ENCODE peak calls at places on chromosomes 2 and 18, in ten cellular contexts. S, H, J, L, N, V, G, X, C and W are unnamed samples. For H3K36me3, the result is how much of the 10 kb centered on the place peaks cover.

GRCh38 chr2:187640926-187641510 is 86.8 kb upstream of the TFPI start:
- DNase-seq in J (no peak), N (no peak), G (no peak), X (no peak), S (no peak), C (no peak), L (no peak), V (no peak), H (no peak), W (peak)

GRCh38 chr2:26757873-26758789 is 6.0 kb upstream of the SLC35F6 start:
- DNase-seq in H (peak), L (peak), C (no peak), N (peak), G (peak), V (no peak), S (no peak), X (peak), J (no peak), W (peak)

GRCh38 chr18:63476666-63477065 is at the start of gene SERPINB5:
- DNase-seq in H (no peak), G (no peak), V (no peak), N (peak), X (peak), J (no peak), S (no peak), L (no peak), C (peak), W (no peak)

GRCh38 chr2:165273176-165273575 is 34.0 kb downstream of the SCN2A start:
- DNase-seq in J (no peak), G (no peak), S (no peak), X (no peak), H (no peak), C (no peak), N (no peak), V (no peak), L (no peak), W (no peak)

GRCh38 chr2:103789716-103790085 is 1027.9 kb downstream of the TMEM182 start:
- DNase-seq in V (no peak), H (no peak), C (no peak), L (no peak), G (no peak), S (no peak), J (no peak), X (no peak), N (no peak), W (no peak)

GRCh38 chr2:31413025-31413424 is 1.5 kb downstream of the XDH start:
- DNase-seq in N (no peak), L (peak), C (no peak), J (no peak), V (no peak), G (no peak), H (peak), S (no peak), X (no peak), W (no peak)

GRCh38 chr2:216672996-216673395 is 22.4 kb downstream of the IGFBP5 start:
- DNase-seq in L (no peak), C (no peak), N (no peak), V (no peak), J (no peak), G (no peak), H (no peak), S (no peak), X (no peak), W (peak)

GRCh38 chr2:158464426-158465281 is 7.9 kb downstream of the PKP4 start:
- DNase-seq in X (no peak), H (no peak), C (no peak), S (no peak), G (peak), L (peak), V (no peak), N (no peak), J (no peak), W (peak)

GRCh38 chr2:70732736-70733427 is 35.1 kb downstream of the ADD2 start:
- DNase-seq in G (peak), C (no peak), S (no peak), N (no peak), J (no peak), H (no peak), L (no peak), X (no peak), V (no peak), W (no peak)

GRCh38 chr2:174666786-174667369 is 69.3 kb upstream of the WIPF1 start:
- DNase-seq in V (no peak), L (no peak), H (no peak), G (no peak), X (no peak), N (no peak), J (no peak), C (no peak), S (no peak), W (no peak)

GRCh38 chr2:61218817-61219170 is 56.8 kb downstream of the C2orf74 start:
- DNase-seq in C (no peak), N (no peak), V (no peak), X (no peak), G (no peak), L (no peak), H (no peak), J (no peak), S (no peak), W (no peak)

GRCh38 chr2:28624798-28625701 is 126.6 kb upstream of the PPP1CB start:
- DNase-seq in N (peak), C (peak), J (peak), V (peak), G (peak), X (peak), L (peak), H (peak), S (peak), W (peak)

GRCh38 chr2:60394467-60394866 is 159.0 kb downstream of the BCL11A start:
- DNase-seq in H (no peak), V (no peak), C (no peak), S (no peak), X (no peak), G (no peak), L (peak), J (no peak), N (no peak), W (no peak)

GRCh38 chr18:48161201-48161910 is 230.9 kb upstream of the SMAD2 start:
- DNase-seq in X (peak), J (peak), G (peak), V (peak), N (peak), L (peak), C (peak), S (peak), H (peak), W (peak)

GRCh38 chr18:28075501-28075900 is 101.4 kb downstream of the CDH2 start:
- DNase-seq in V (no peak), J (no peak), G (no peak), C (no peak), H (peak), X (no peak), S (no peak), L (no peak), N (peak), W (no peak)

GRCh38 chr2:237700583-237701032 is 73.2 kb downstream of the LRRFIP1 start:
- DNase-seq in N (no peak), V (no peak), G (peak), J (peak), L (peak), H (peak), X (no peak), C (no peak), S (peak), W (peak)

GRCh38 chr2:137192366-137193315 is 427.3 kb downstream of the THSD7B start:
- DNase-seq in H (peak), J (no peak), L (no peak), N (no peak), C (no peak), S (no peak), V (no peak), G (no peak), X (no peak), W (no peak)

GRCh38 chr2:174574657-174575056 is 22.9 kb downstream of the WIPF1 start:
- DNase-seq in N (peak), X (no peak), G (no peak), V (no peak), C (no peak), S (no peak), J (no peak), H (peak), L (peak), W (no peak)

GRCh38 chr2:163528640-163529217 is 207.1 kb downstream of the FIGN start:
- DNase-seq in X (no peak), S (no peak), J (no peak), L (no peak), V (no peak), C (no peak), G (no peak), H (no peak), N (no peak), W (no peak)

GRCh38 chr18:1958798-1959197 is 612.5 kb downstream of the METTL4 start:
- DNase-seq in V (no peak), S (no peak), H (no peak), G (no peak), N (no peak), J (no peak), L (no peak), C (no peak), X (no peak), W (no peak)

GRCh38 chr2:11168488-11168887 is 13.2 kb downstream of the SLC66A3 start:
- DNase-seq in S (no peak), J (no peak), L (no peak), V (no peak), G (no peak), H (no peak), C (no peak), X (no peak), N (no peak), W (peak)

GRCh38 chr2:124024491-124025348 is at the start of gene CNTNAP5:
- DNase-seq in X (peak), H (peak), N (peak), G (peak), L (no peak), S (no peak), J (peak), C (peak), V (peak), W (peak)

GRCh38 chr2:237742191-237742590 is 56.4 kb upstream of the RBM44 start:
- DNase-seq in S (no peak), X (no peak), N (no peak), L (no peak), C (no peak), J (no peak), H (no peak), G (no peak), V (no peak), W (no peak)

GRCh38 chr2:79219383-79219988 is 59.9 kb upstream of the REG3A start:
- DNase-seq in C (no peak), G (peak), J (no peak), H (peak), V (peak), S (no peak), L (peak), X (no peak), N (peak), W (peak)

GRCh38 chr2:233142355-233142897 is 82.3 kb downstream of the INPP5D start:
- DNase-seq in G (no peak), V (no peak), C (no peak), L (no peak), H (no peak), S (no peak), N (no peak), J (no peak), X (no peak), W (no peak)

GRCh38 chr2:36455011-36455410 is 99.4 kb downstream of the CRIM1 start:
- DNase-seq in C (no peak), N (no peak), S (no peak), X (no peak), V (no peak), J (no peak), H (no peak), G (no peak), L (no peak), W (no peak)

GRCh38 chr2:106160786-106161261 is 33.3 kb downstream of the UXS1 start:
- DNase-seq in J (no peak), H (no peak), S (peak), X (no peak), V (no peak), N (peak), L (no peak), G (no peak), C (no peak), W (no peak)

GRCh38 chr18:36035253-36035652 is 32.1 kb downstream of the RPRD1A start:
- DNase-seq in N (no peak), J (no peak), V (peak), X (no peak), G (no peak), L (no peak), S (no peak), H (no peak), C (no peak), W (no peak)

GRCh38 chr2:14433946-14434495 is 198.5 kb upstream of the LRATD1 start:
- DNase-seq in N (no peak), J (no peak), X (peak), C (no peak), L (no peak), V (no peak), S (no peak), G (no peak), H (no peak), W (no peak)

GRCh38 chr2:64695656-64696310 is 42.1 kb upstream of the SERTAD2 start:
- DNase-seq in V (no peak), N (no peak), C (no peak), S (no peak), J (no peak), X (no peak), G (no peak), H (no peak), L (peak), W (no peak)

GRCh38 chr2:45889053-45889452 is 237.6 kb downstream of the PRKCE start:
- DNase-seq in S (peak), N (peak), L (peak), G (peak), H (peak), X (no peak), C (peak), J (no peak), V (no peak), W (peak)

GRCh38 chr2:152566034-152566727 is 151.1 kb downstream of the PRPF40A start:
- DNase-seq in X (peak), H (no peak), S (no peak), L (no peak), G (no peak), C (no peak), V (no peak), N (no peak), J (no peak), W (no peak)

GRCh38 chr2:61184263-61184662 is 22.3 kb downstream of the C2orf74 start:
- DNase-seq in L (no peak), S (no peak), N (no peak), H (no peak), V (no peak), G (no peak), J (no peak), X (no peak), C (no peak), W (no peak)

DNA sequence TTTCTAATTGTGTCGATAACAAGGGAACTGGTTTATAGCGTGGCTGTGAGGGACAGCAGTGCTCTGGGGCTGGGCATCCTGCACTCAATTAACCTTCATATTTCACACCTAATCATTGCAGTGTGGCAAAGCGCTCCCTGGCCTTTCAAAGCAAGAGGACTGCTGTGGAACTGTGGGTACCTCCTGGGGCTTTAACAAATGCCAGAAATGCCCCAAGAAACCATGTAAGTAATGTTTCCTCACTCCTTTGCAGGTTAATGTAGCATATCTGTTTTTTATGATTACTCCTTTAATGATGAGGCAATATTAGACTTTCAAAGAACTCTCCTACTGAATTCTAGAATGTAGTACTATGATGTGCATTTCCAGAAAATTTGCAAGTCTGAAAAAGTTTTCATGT is 259.0 kb upstream of the RASGRP3 start:
- DNase-seq in L (no peak), S (no peak), V (no peak), C (no peak), N (no peak), H (no peak), G (no peak), X (no peak), J (no peak), W (no peak)
- H3K4me3 ChIP-seq in L (no peak), S (no peak), V (no peak), C (no peak), N (no peak), H (no peak), G (no peak), X (no peak), J (no peak), W (no peak)

DNA sequence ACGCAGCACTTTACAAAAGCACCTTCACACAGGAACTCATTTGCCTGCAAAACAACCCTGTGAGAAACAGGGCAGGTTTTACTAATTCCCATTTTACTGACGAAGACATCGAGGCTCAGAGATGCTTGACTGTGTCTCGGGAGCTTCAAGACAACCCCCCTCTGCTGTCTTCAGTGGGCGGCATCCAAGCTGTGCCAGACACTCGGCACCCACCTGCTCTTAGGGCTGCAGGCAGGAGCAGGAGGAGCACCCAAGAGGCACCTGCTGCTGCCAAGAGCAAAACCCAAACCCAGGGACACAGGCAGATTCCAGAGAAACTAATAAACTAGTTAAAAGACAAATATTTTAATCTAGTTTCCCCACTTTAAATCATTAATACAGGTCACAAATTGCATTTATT is 67.9 kb downstream of the PPP4R1 start:
- DNase-seq in X (no peak), J (no peak), C (no peak), G (no peak), N (no peak), H (no peak), S (no peak), L (no peak), V (no peak), W (no peak)
- H3K36me3 ChIP-seq in X (under half), J (half or more), C (half or more), G (under half), N (under half), H (under half), S (under half), L (under half), V (under half), W (under half)

DNA sequence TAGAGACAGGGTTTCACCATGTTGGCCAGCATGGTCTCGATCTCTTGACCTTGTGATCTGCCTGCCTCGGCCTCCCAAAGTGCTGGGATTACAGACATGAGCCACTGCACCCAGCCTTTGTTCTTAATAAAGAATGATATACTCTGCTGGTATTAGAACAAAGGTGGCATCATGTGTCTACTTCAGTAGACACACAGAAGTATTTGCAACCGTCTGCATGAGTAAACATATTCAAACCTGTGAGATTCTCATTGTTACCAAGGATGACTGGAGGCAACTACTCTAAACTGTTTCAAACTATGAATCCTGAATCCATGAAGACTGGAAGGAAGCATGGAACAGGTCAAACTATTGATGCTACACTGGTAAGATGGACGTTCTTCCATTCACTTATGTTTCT is 32.1 kb downstream of the MBD2 start:
- DNase-seq in C (no peak), S (no peak), V (no peak), L (no peak), X (no peak), G (no peak), J (no peak), N (no peak), H (no peak), W (no peak)
- H3K4me3 ChIP-seq in C (no peak), S (no peak), V (no peak), L (no peak), X (no peak), G (no peak), J (no peak), N (no peak), H (no peak), W (no peak)

GRCh38 chr2:169803480-169803879 is 4.8 kb downstream of the SSB start:
- DNase-seq in V (no peak), J (no peak), L (no peak), G (no peak), X (no peak), N (no peak), S (no peak), C (no peak), H (no peak), W (no peak)
- H3K36me3 ChIP-seq in V (under half), J (under half), L (under half), G (half or more), X (under half), N (under half), S (under half), C (half or more), H (under half), W (under half)

DNA sequence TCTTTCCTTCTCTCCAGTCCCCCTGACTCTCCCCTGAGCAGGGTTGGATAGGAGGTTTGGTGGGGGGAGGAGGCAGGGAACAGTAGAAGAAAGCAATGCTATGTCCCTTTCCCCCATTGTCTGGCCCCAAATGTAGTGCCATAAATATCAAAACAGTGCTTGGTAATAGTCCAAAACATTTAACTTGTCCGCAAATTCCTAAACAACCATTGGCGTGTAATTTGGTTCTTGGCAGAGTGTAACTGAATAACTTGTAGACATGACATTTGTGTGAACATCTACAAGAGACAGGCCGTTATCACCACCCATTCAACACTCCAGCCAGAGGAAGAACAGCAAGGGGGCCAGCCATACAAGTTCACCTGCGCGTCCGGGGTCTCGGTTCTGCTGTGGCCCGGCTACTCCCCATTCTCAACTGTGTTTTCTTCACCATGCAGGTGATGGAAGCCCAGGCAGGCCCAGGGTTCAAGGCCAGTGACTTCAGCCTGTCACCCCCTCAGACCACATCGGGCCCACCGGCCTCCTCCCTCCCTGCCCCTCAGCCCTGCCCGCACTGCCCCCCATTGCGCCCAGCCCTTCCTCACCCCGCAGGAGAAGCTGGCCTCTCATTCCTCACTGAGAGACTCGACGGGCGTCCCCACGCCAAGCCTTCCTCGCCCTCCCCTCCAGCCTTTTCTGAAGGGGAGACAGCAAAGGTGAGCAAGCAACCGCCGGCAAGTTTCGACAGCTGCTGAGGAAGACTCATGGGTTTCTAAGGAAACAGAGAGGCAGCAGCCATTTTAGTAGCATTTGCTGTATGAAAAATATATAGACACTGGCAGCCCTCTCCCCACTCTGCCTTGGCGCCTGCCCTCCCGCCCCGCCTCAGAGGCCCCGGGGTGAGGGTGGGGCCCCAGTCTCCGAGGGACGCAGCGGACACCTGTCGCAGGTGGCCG is 667 bp upstream of the RAPGEF4 start:
- DNase-seq in L (no peak), G (peak), H (peak), V (no peak), N (peak), S (no peak), C (no peak), X (peak), J (no peak), W (peak)
- H3K4me3 ChIP-seq in L (peak), G (peak), H (peak), V (peak), N (no peak), S (no peak), C (peak), X (no peak), J (peak), W (peak)

GRCh38 chr2:200422532-200423262 is 87.2 kb downstream of the KCTD18 start:
- DNase-seq in L (no peak), X (no peak), H (no peak), N (no peak), G (no peak), C (no peak), J (no peak), S (no peak), V (no peak), W (no peak)
- H3K36me3 ChIP-seq in L (half or more), X (under half), H (under half), N (under half), G (under half), C (under half), J (under half), S (under half), V (under half), W (under half)

GRCh38 chr2:218783612-218784169 is 1.7 kb downstream of the CYP27A1 start:
- DNase-seq in G (no peak), C (no peak), H (no peak), V (no peak), L (no peak), J (no peak), X (no peak), N (no peak), S (no peak), W (no peak)
- H3K4me3 ChIP-seq in G (no peak), C (peak), H (no peak), V (no peak), L (no peak), J (peak), X (no peak), N (no peak), S (no peak), W (no peak)